ENCODE peak calls at places on chromosome X, in seven cellular contexts. P, F, H, E, K, Q and M are unnamed samples.

GRCh38 chrX:20530319-20530979 is 263.7 kb upstream of the RPS6KA3 start:
- DNase-seq in H (peak), E (peak), Q (peak), P (peak), F (no peak), K (peak), M (no peak)

GRCh38 chrX:110600745-110601310 is 194.8 kb downstream of the CHRDL1 start:
- DNase-seq in F (no peak), H (peak), P (no peak), Q (no peak), E (no peak), K (no peak), M (no peak)

GRCh38 chrX:136447308-136447707 is 40.4 kb upstream of the BRS3 start:
- DNase-seq in H (no peak), K (no peak), E (no peak), P (no peak), Q (no peak), F (no peak), M (no peak)

GRCh38 chrX:136128743-136129142 is 18.6 kb upstream of the FHL1 start:
- DNase-seq in E (no peak), Q (no peak), P (no peak), K (no peak), F (no peak), H (no peak), M (no peak)

GRCh38 chrX:124836786-124837185 is 482.9 kb upstream of the TEX13C start:
- DNase-seq in Q (no peak), H (no peak), E (no peak), P (no peak), K (no peak), F (no peak), M (no peak)

GRCh38 chrX:119685225-119686066 is 7.5 kb downstream of the SEPTIN6 start:
- DNase-seq in Q (no peak), E (no peak), K (no peak), P (no peak), H (no peak), F (no peak), M (no peak)

GRCh38 chrX:26918633-26919032 is 544.5 kb downstream of the PPP4R3C start:
- DNase-seq in K (peak), H (peak), E (no peak), Q (peak), F (no peak), P (no peak), M (no peak)

GRCh38 chrX:152913915-152914314 is 16.0 kb downstream of the ZNF185 start:
- DNase-seq in P (no peak), K (no peak), E (no peak), H (no peak), Q (no peak), F (no peak), M (no peak)

GRCh38 chrX:102712216-102712966 is at the start of gene GPRASP2:
- DNase-seq in K (peak), P (peak), E (no peak), H (peak), Q (peak), F (peak), M (no peak)

GRCh38 chrX:154411981-154412340 is 622 bp downstream of the TAFAZZIN start:
- DNase-seq in F (peak), E (no peak), P (peak), Q (peak), K (peak), H (peak), M (no peak)

GRCh38 chrX:135973025-135973547 is 702 bp downstream of the MMGT1 start:
- DNase-seq in Q (peak), F (no peak), E (no peak), P (no peak), K (no peak), H (peak), M (no peak)

GRCh38 chrX:49166914-49167739 is 4.6 kb downstream of the MAGIX start:
- DNase-seq in F (peak), E (no peak), K (no peak), H (peak), P (no peak), Q (peak), M (no peak)

GRCh38 chrX:5388087-5388486 is 840.6 kb downstream of the NLGN4X start:
- DNase-seq in E (no peak), H (no peak), Q (no peak), F (no peak), K (no peak), P (no peak), M (no peak)

GRCh38 chrX:18643243-18643642 is 28.7 kb downstream of the RS1 start:
- DNase-seq in E (no peak), P (no peak), H (no peak), F (peak), Q (no peak), K (no peak), M (no peak)

GRCh38 chrX:149845385-149845784 is 35.6 kb upstream of the MAGEA8 start:
- DNase-seq in P (no peak), H (no peak), K (no peak), Q (no peak), E (no peak), F (no peak), M (no peak)

GRCh38 chrX:65522739-65523372 is 11.7 kb downstream of the LAS1L start:
- DNase-seq in Q (peak), K (no peak), F (no peak), H (peak), E (no peak), P (no peak), M (no peak)

GRCh38 chrX:68504237-68504636 is 5.4 kb downstream of the YIPF6 start:
- DNase-seq in E (no peak), Q (peak), P (no peak), F (no peak), K (no peak), H (peak), M (no peak)

GRCh38 chrX:78517124-78517523 is 142.0 kb downstream of the RTL3 start:
- DNase-seq in K (no peak), H (no peak), E (no peak), Q (no peak), P (no peak), F (no peak), M (no peak)

GRCh38 chrX:102863735-102864134 is 73.3 kb upstream of the RAB40AL start:
- DNase-seq in Q (peak), H (peak), P (peak), E (peak), K (peak), F (peak), M (peak)

GRCh38 chrX:662126-662525 is 31.5 kb downstream of the SHOX start:
- DNase-seq in F (no peak), E (no peak), H (no peak), Q (no peak), K (no peak), P (no peak), M (no peak)

GRCh38 chrX:145630806-145631435 is 186.7 kb upstream of the SLITRK2 start:
- DNase-seq in P (no peak), F (no peak), Q (no peak), K (no peak), H (no peak), E (no peak), M (no peak)

GRCh38 chrX:108216862-108217571 is 125.4 kb downstream of the ATG4A start:
- DNase-seq in K (no peak), E (no peak), F (no peak), H (no peak), P (no peak), Q (peak), M (no peak)

GRCh38 chrX:44152867-44153266 is 179.7 kb upstream of the NDP start:
- DNase-seq in P (no peak), F (no peak), H (peak), K (no peak), E (no peak), Q (peak), M (no peak)

GRCh38 chrX:102345916-102346315 is 93.9 kb downstream of the NXF2B start:
- DNase-seq in K (peak), F (peak), H (peak), E (peak), P (peak), Q (peak), M (peak)

GRCh38 chrX:8586953-8587352 is 122.3 kb downstream of the VCX3B start:
- DNase-seq in Q (no peak), P (no peak), F (no peak), K (no peak), E (no peak), H (no peak), M (no peak)

GRCh38 chrX:154372612-154373022 is 1.8 kb downstream of the FLNA start:
- DNase-seq in E (no peak), K (no peak), H (no peak), F (no peak), Q (no peak), P (no peak), M (no peak)

GRCh38 chrX:53223068-53223693 is 1.8 kb downstream of the KDM5C start:
- DNase-seq in K (no peak), E (no peak), H (peak), P (no peak), F (no peak), Q (peak), M (no peak)

GRCh38 chrX:71292669-71293379 is 8.7 kb upstream of the ITGB1BP2 start:
- DNase-seq in E (no peak), Q (no peak), F (no peak), K (no peak), P (no peak), H (no peak), M (no peak)

GRCh38 chrX:47078129-47079043 is at the start of gene RGN:
- DNase-seq in P (no peak), Q (no peak), E (no peak), F (no peak), K (peak), H (no peak), M (no peak)

GRCh38 chrX:49192722-49193328 is 6.7 kb upstream of the PRICKLE3 start:
- DNase-seq in H (peak), Q (peak), P (no peak), E (no peak), F (no peak), K (peak), M (no peak)

GRCh38 chrX:86002076-86002896 is 45.1 kb downstream of the CHM start:
- DNase-seq in F (peak), K (peak), H (peak), P (no peak), E (no peak), Q (no peak), M (peak)

GRCh38 chrX:134801267-134801666 is 143.0 kb upstream of the PLAC1 start:
- DNase-seq in K (no peak), H (no peak), P (no peak), F (no peak), E (no peak), Q (no peak), M (no peak)

GRCh38 chrX:107628662-107629532 is 587 bp downstream of the PRPS1 start:
- DNase-seq in K (peak), F (peak), Q (peak), E (no peak), H (peak), P (peak), M (no peak)

GRCh38 chrX:48278958-48279357 is 23.8 kb downstream of the SSX1 start:
- DNase-seq in P (no peak), Q (peak), H (peak), K (no peak), E (no peak), F (no peak), M (no peak)

GRCh38 chrX:70033348-70033747 is 16.4 kb downstream of the AWAT2 start:
- DNase-seq in Q (peak), E (no peak), F (no peak), P (no peak), H (peak), K (peak), M (no peak)

GRCh38 chrX:111083101-111083500 is 12.9 kb upstream of the PAK3 start:
- DNase-seq in E (no peak), K (no peak), F (no peak), H (peak), P (no peak), Q (peak), M (no peak)

DNA sequence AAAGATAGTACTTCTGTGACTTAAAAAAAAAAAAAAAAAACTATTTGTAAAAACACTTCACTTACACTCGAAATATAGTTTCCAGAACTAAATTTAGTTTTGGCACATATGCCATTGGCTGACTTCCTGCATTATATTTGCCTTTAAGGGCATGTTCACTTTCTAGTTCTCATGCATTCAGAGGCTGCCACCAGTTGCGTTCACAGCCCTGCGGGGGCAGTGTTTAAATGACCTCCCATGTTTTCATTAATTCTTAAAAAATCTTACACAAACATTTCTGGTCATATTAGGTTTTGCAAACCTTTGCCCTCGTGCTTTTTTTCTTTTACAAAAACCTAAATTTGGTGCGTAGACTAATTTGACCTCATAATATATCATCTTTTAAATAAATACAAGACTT is 12.5 kb upstream of the ARHGAP6 start:
- DNase-seq in E (no peak), K (no peak), H (peak), Q (peak), F (no peak), P (no peak), M (no peak)
- TF ChIP-seq CTCF in E (no peak), K (peak), H (no peak), Q (peak), F (no peak), P (peak), M (peak)

GRCh38 chrX:54442790-54443189 is 2.6 kb downstream of the TSR2 start:
- DNase-seq in Q (no peak), F (no peak), K (no peak), P (no peak), E (no peak), H (no peak), M (no peak)

GRCh38 chrX:54435121-54435520 is 5.1 kb upstream of the TSR2 start:
- DNase-seq in P (no peak), E (no peak), F (no peak), Q (no peak), K (no peak), H (no peak), M (no peak)

GRCh38 chrX:54444752-54445151 is 4.5 kb downstream of the TSR2 start:
- DNase-seq in K (no peak), E (no peak), P (no peak), Q (no peak), H (no peak), F (no peak), M (no peak)

GRCh38 chrX:54446084-54446483 is 5.9 kb downstream of the TSR2 start:
- DNase-seq in E (no peak), F (no peak), H (no peak), P (no peak), K (no peak), Q (no peak), M (no peak)

DNA sequence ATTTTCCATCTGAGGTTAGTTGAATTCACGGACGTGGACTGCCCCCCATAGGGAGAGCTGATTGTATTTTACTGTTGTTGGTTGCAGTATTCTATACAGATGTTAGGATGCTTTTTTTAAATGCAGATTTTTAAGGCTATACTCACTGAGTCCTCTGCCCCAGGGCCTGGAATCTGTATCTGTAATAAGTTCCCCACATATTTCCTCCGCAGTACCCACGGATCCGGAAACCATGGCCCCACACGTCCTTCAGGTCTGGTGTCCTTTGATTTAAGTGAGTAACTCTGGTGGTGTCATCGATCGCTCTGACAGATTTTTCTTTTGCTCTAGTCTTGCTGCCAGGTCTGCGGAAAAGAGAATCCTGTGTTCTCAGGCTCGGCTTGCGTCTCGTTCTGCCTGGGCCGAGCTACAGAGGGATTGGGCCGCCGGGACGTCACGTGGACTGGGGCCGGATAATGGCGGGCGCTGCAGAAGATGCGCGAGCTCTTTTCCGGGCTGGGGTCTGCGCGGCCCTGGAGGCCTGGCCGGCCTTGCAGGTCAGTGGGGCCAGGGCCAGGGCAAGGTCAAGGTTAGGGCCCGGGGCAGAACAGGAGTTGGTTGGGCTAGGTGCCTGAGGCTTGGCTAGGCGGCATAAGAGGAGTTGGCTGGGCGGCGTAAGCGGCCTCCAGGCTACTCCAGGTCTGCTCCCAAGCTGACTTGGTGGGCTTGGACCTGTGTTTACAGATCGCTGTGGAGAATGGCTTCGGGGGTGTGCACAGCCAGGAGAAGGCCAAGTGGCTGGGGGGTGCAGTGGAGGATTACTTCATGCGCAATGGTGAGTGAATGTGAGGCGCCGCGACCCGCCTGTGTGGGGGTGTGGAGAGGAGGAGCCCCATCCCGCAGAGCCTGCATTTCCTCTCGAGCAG is at the start of gene TSR2:
- DNase-seq in P (peak), E (peak), H (peak), Q (peak), K (peak), F (peak), M (peak)
- TF ChIP-seq CTCF in P (no peak), E (no peak), H (no peak), Q (peak), K (no peak), F (no peak), M (peak)

GRCh38 chrX:22589845-22590244 is 317.1 kb downstream of the CBLL2 start:
- DNase-seq in Q (no peak), K (no peak), P (no peak), F (no peak), E (no peak), H (no peak), M (no peak)
- TF ChIP-seq CTCF in Q (no peak), K (no peak), P (no peak), F (no peak), E (no peak), H (no peak), M (no peak)

GRCh38 chrX:45208121-45208856 is 7.6 kb upstream of the DIPK2B start:
- DNase-seq in Q (no peak), E (no peak), P (no peak), F (no peak), K (no peak), H (no peak), M (no peak)
- TF ChIP-seq CTCF in Q (no peak), E (no peak), P (no peak), F (no peak), K (no peak), H (no peak), M (no peak)

DNA sequence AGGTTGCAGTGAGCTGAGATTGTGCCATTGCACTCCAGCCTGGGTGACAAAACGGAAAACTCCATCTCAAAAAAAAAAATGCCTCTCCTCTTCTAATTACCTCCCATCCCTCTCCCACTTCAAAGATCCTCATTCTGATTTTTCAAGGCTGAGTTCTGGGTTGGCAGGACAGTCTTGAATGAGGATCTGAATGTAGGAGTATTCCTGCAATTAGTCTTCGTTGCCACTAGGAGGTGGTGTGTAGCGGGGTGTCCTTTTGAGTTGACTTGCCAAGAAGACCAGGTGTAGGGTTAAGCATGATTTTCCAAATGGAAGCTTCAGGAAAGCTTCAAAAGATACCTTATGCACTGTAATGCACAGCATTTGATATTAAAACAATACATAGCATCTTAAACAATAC is 169.9 kb downstream of the ASMT start:
- DNase-seq in K (no peak), Q (no peak), E (no peak), F (no peak), H (no peak), P (no peak), M (no peak)
- TF ChIP-seq CTCF in K (no peak), Q (no peak), E (no peak), F (no peak), H (no peak), P (peak), M (peak)